ENCODE peak calls at places on chromosomes 16 and 17, in five cellular contexts. N is AG04450, E is fibroblast of mammary gland, W is tibial nerve, B is lung. C is an unnamed sample.

GRCh38 chr17:30000755-30001257 is 59.4 kb downstream of the EFCAB5 start:
- DNase-seq in N (no peak), E (peak; percentile 38), W (no peak), B (no peak), C (no peak)

GRCh38 chr17:17693253-17693954 is 12.1 kb downstream of the RAI1 start:
- DNase-seq in N (no peak), E (no peak), W (peak; percentile 27), B (peak; percentile 67), C (no peak)

GRCh38 chr17:77451894-77452852 is 311.4 kb downstream of the SEC14L1 start:
- DNase-seq in N (no peak), E (peak; percentile 67), W (peak; percentile 67), B (no peak), C (peak; percentile 79)

GRCh38 chr16:54417384-54417783 is 130.8 kb upstream of the IRX3 start:
- DNase-seq in N (no peak), E (no peak), W (no peak), B (no peak), C (no peak)

GRCh38 chr16:74743668-74744299 is 30.8 kb downstream of the FA2H start:
- DNase-seq in N (peak; percentile 20), E (peak; percentile 65), W (peak; percentile 22), B (peak; percentile 91), C (peak; percentile 68)

GRCh38 chr16:57064995-57065394 is 27.4 kb upstream of the CPNE2 start:
- DNase-seq in N (no peak), E (no peak), W (no peak), B (no peak), C (no peak)

GRCh38 chr16:84618428-84619102 is 687 bp upstream of the COTL1 start:
- DNase-seq in N (peak; percentile 90), E (peak; percentile 98), W (no peak), B (no peak), C (peak; percentile 97)

GRCh38 chr16:81526935-81527334 is 82.3 kb downstream of the CMIP start:
- DNase-seq in N (no peak), E (peak; percentile 74), W (no peak), B (peak; percentile 55), C (peak; percentile 93)

GRCh38 chr17:30344283-30345088 is 10.6 kb upstream of the TMIGD1 start:
- DNase-seq in N (no peak), E (peak; percentile 80), W (no peak), B (peak; percentile 46), C (peak; percentile 79)

GRCh38 chr17:12118617-12119016 is 97.9 kb downstream of the MAP2K4 start:
- DNase-seq in N (no peak), E (peak; percentile 67), W (no peak), B (no peak), C (no peak)

GRCh38 chr17:49201481-49201927 is 8.9 kb downstream of the GNGT2 start:
- DNase-seq in N (no peak), E (no peak), W (no peak), B (no peak), C (peak; percentile 64)

GRCh38 chr17:49616546-49617205 is 41.0 kb downstream of the NXPH3 start:
- DNase-seq in N (no peak), E (peak; percentile 93), W (peak; percentile 51), B (peak; percentile 39), C (peak; percentile 99)

GRCh38 chr17:14739656-14740431 is 439.0 kb downstream of the HS3ST3B1 start:
- DNase-seq in N (no peak), E (no peak), W (no peak), B (no peak), C (no peak)

GRCh38 chr17:48630009-48630924 is 4.1 kb upstream of the HOXB9 start:
- DNase-seq in N (no peak), E (no peak), W (no peak), B (no peak), C (no peak)

GRCh38 chr16:87318158-87318644 is 1.0 kb upstream of the C16orf95 start:
- DNase-seq in N (no peak), E (peak; percentile 45), W (no peak), B (peak; percentile 44), C (no peak)

GRCh38 chr16:20940864-20941634 is 40.5 kb downstream of the LYRM1 start:
- DNase-seq in N (no peak), E (no peak), W (no peak), B (no peak), C (no peak)

GRCh38 chr16:65782537-65783290 is 583.8 kb upstream of the CDH5 start:
- DNase-seq in N (no peak), E (peak; percentile 62), W (no peak), B (no peak), C (peak; percentile 97)

GRCh38 chr17:62653831-62654829 is 26.7 kb downstream of the MRC2 start:
- DNase-seq in N (no peak), E (peak; percentile 89), W (peak; percentile 43), B (peak; percentile 56), C (peak; percentile 82)

GRCh38 chr16:82176204-82176603 is 6.2 kb upstream of the MPHOSPH6 start:
- DNase-seq in N (no peak), E (no peak), W (no peak), B (no peak), C (no peak)

GRCh38 chr16:7597677-7598076 is 265.0 kb downstream of the RBFOX1 start:
- DNase-seq in N (no peak), E (no peak), W (no peak), B (no peak), C (no peak)

GRCh38 chr16:4372578-4373355 is 1.1 kb downstream of the VASN start:
- DNase-seq in N (no peak), E (peak; percentile 89), W (no peak), B (no peak), C (no peak)

GRCh38 chr16:23052908-23053580 is 96.2 kb downstream of the USP31 start:
- DNase-seq in N (no peak), E (no peak), W (no peak), B (no peak), C (no peak)

GRCh38 chr16:84765606-84766580 is 53.9 kb upstream of the CRISPLD2 start:
- DNase-seq in N (no peak), E (no peak), W (no peak), B (no peak), C (no peak)

GRCh38 chr17:74307984-74308773 is 17.8 kb upstream of the KIF19 start:
- DNase-seq in N (no peak), E (no peak), W (no peak), B (no peak), C (peak; percentile 20)

GRCh38 chr17:1644493-1645206 is 882 bp downstream of the SCARF1 start:
- DNase-seq in N (no peak), E (peak; percentile 48), W (no peak), B (no peak), C (peak; percentile 17)

GRCh38 chr17:4771519-4772234 is at the start of gene TM4SF5:
- DNase-seq in N (no peak), E (no peak), W (no peak), B (no peak), C (no peak)

GRCh38 chr17:37299257-37299985 is 76.4 kb upstream of the C17orf78 start:
- DNase-seq in N (no peak), E (peak; percentile 19), W (no peak), B (no peak), C (peak; percentile 35)

GRCh38 chr17:38898812-38899348 is 26.5 kb upstream of the LASP1NB start:
- DNase-seq in N (no peak), E (peak; percentile 53), W (no peak), B (peak; percentile 53), C (no peak)
- H3K4me3 ChIP-seq in N (no peak overlapping the region), E (no peak overlapping the region), W (no peak overlapping the region), B (no peak overlapping the region), C (no peak overlapping the region)

GRCh38 chr16:2372684-2373083 is 32.2 kb upstream of the ABCA3 start:
- DNase-seq in N (no peak), E (no peak), W (no peak), B (no peak), C (no peak)

GRCh38 chr16:2370725-2371124 is 30.2 kb upstream of the ABCA3 start:
- DNase-seq in N (no peak), E (no peak), W (no peak), B (no peak), C (no peak)

GRCh38 chr16:2371421-2371820 is 30.9 kb upstream of the ABCA3 start:
- DNase-seq in N (no peak), E (no peak), W (no peak), B (no peak), C (peak; percentile 43)

DNA sequence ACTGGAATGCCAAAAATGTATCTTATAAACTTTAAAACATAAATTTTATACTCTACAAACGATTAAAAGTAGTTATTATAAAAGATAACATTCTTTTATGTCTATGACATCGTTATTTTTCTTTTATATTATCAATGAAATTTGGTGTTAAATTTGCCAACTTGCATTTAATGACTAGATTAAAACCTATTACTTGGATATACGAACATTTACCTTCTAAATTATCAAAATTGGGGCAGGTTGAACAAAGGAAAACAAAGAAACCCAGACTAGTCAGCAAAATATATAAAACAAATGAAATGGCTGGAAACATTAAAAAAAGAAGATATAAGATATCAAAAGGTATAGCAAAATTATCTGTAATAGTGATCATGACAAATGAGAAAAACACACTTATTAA is 34.1 kb upstream of the ABCA3 start:
- DNase-seq in N (no peak), E (no peak), W (no peak), B (no peak), C (no peak)
- TF ChIP-seq CTCF in N (no peak), E (no peak), W (no peak), B (no peak), C (no peak)

DNA sequence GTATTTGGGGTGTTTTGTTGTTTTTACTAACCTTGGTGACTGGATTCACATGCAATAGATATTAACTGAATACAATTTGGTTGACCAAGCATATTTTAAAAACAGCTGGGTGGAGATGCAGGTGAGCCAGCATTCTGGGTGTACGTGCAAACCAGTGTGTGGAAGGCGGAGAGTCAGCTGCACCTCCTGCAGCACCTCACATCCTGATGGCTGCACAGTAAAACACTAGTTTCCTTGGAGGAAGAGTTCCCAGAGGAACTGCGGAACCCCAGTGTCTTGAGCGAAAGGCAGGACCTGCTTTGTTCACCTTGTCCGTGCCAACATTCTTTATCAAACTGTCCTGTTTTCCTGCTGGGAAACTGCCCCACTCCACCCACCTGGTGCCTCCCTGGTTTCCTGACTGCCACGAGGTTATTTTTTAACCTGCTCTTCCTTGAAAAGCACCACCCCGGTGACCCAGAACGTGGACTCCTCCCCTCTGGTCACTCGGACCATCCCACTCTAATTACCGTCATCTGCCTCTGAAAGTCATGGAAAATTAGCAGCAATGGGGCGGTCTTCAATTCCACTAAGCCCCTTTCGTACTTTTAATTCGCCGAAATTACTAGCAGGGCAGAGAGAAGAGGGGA is 1.0 kb upstream of the YPEL2 start:
- DNase-seq in N (no peak), E (peak; percentile 39), W (peak; percentile 37), B (peak; percentile 69), C (no peak)
- H3K4me3 ChIP-seq in N (no peak overlapping the region), E (no peak overlapping the region), W (no peak overlapping the region), B (no peak overlapping the region), C (no peak overlapping the region)

DNA sequence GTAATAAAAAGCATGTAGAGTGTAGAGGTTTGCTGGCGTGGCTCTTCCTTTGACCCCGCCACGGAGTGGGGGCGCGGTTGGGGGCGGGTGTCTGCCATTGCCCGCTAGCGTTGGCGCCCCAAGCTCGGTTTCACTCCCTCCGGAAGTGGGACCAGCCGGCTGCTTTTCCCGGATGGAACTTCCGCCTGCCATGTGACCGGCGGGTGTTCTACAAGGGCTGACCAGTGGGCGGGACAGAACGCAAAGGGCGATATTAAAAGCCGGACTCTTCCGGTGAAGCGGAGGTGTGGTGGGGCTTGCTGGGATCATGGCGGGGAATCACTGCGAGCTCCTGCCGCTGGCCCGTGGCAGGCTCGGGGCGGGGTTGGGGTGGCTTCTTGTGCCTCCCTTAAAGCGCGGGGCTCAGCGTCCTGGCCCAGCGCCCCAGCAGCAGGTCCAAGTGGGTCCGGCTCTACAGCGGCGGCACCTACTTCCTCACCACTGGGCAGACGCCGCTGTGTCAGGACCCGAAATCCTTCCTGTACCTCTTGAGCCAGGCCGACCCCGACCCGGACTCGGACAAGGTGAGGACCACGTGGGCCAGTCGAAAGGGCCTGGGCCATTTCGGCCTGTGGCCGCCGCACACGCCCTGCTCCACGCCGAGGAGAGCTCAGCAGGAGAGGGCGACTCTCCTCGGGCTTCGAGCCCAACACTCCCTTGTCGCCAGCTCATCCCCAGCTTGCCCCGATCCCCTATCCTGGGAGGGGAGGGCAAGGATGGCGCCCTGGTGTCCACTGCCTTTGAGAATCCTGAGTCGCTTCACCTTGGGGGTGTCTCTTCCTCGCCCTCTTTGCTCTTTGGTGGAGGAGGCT is 65.6 kb downstream of the PDPK1 start:
- DNase-seq in N (peak; percentile 90), E (peak; percentile 96), W (peak; percentile 94), B (peak; percentile 96), C (peak; percentile 96)
- TF ChIP-seq CTCF in N (no peak), E (no peak), W (no peak), B (peak; percentile 13), C (no peak)